ENCODE peak calls at places on chromosome 14, in nine cellular contexts. F is endothelial cell; A is stimulated activated CD4-positive, alpha-beta T cell treated with anti-CD3 and anti-CD28 coated beads, TNF-alpha, amount 100 ng/mL, for 4 hours; U is naive B cell; E is hypothalamus; T is amniotic epithelial cell; D is left colon; W is stimulated activated CD8-positive, alpha-beta memory T cell treated with anti-CD3 and anti-CD28 coated beads, Interleukin-4, amount 100 ng/mL, for 1 hour; V is GM04503. Z is an unnamed sample.

GRCh38 chr14:104419865-104420458 is 159.6 kb upstream of the C14orf180 start:
- DNase-seq in T (no peak), W (no peak), F (no peak), U (no peak), V (no peak), A (no peak), E (no peak), D (no peak), Z (no peak)

GRCh38 chr14:104262515-104263514 is 124.4 kb downstream of the KIF26A start:
- DNase-seq in V (no peak), F (no peak), D (peak), U (no peak), W (no peak), A (no peak), T (no peak), E (no peak), Z (no peak)

GRCh38 chr14:93906341-93907329 is 20.5 kb upstream of the FAM181A start:
- DNase-seq in V (no peak), U (peak), W (peak), D (no peak), T (peak), F (peak), E (no peak), A (peak), Z (no peak)

GRCh38 chr14:103186241-103186835 is 63.1 kb downstream of the TNFAIP2 start:
- DNase-seq in A (no peak), T (no peak), W (no peak), F (no peak), E (no peak), U (no peak), V (no peak), D (no peak), Z (no peak)

GRCh38 chr14:99891900-99892299 is 98.7 kb downstream of the EML1 start:
- DNase-seq in D (no peak), E (no peak), T (no peak), U (no peak), V (no peak), F (no peak), A (no peak), W (no peak), Z (no peak)

GRCh38 chr14:82602794-82603193 is 1069.1 kb upstream of the SEL1L start:
- DNase-seq in T (no peak), F (no peak), E (no peak), D (no peak), A (no peak), W (no peak), V (no peak), U (no peak), Z (no peak)

GRCh38 chr14:95549656-95550585 is 15.1 kb downstream of the GLRX5 start:
- DNase-seq in W (no peak), D (peak), U (no peak), E (no peak), F (no peak), A (no peak), V (no peak), T (no peak), Z (no peak)

GRCh38 chr14:45990252-45990651 is 661.3 kb downstream of the RPL10L start:
- DNase-seq in D (no peak), V (no peak), E (no peak), U (no peak), W (no peak), F (no peak), A (no peak), T (no peak), Z (no peak)

GRCh38 chr14:33068626-33069025 is 129.9 kb downstream of the NPAS3 start:
- DNase-seq in D (no peak), T (no peak), V (no peak), F (no peak), E (no peak), A (no peak), W (no peak), U (no peak), Z (no peak)

GRCh38 chr14:74898694-74899093 is 17.0 kb downstream of the DLST start:
- DNase-seq in D (no peak), A (no peak), T (no peak), E (no peak), F (no peak), U (no peak), V (no peak), W (no peak), Z (no peak)

GRCh38 chr14:29548948-29549370 is 378.7 kb downstream of the PRKD1 start:
- DNase-seq in E (no peak), D (no peak), F (no peak), T (peak), W (no peak), U (no peak), A (no peak), V (peak), Z (no peak)

GRCh38 chr14:100237735-100238418 is 1.1 kb upstream of the YY1 start:
- DNase-seq in U (peak), E (no peak), A (no peak), W (peak), D (peak), T (no peak), V (no peak), F (peak), Z (no peak)